ENCODE peak calls at places on chromosomes 4 and X, in ten cellular contexts. B is A549, Z is H9, E is neural progenitor cell, T is PC-9, L is OCI-LY7, H is astrocyte, S is mesenchymal stem cell, D is GM23338, I is MM.1S. U is an unnamed sample.

GRCh38 chr4:142660728-142661127 is 185.4 kb downstream of the INPP4B start:
- DNase-seq in B (no peak), Z (peak), E (no peak), T (no peak), L (no peak), H (no peak), S (no peak), D (peak), I (no peak), U (no peak)

GRCh38 chrX:27893211-27893610 is 85.4 kb downstream of the MAGEB10 start:
- DNase-seq in B (no peak), Z (no peak), E (no peak), T (no peak), L (no peak), H (no peak), S (no peak), D (no peak), I (no peak), U (no peak)

GRCh38 chr4:85029453-85029852 is 63.0 kb upstream of the WDFY3 start:
- DNase-seq in B (no peak), Z (no peak), E (no peak), T (no peak), L (no peak), H (no peak), S (no peak), D (no peak), I (no peak), U (no peak)

GRCh38 chrX:154890990-154891639 is 5.0 kb downstream of the F8A1 start:
- DNase-seq in B (no peak), Z (no peak), E (no peak), T (no peak), L (no peak), H (no peak), S (no peak), D (no peak), I (no peak), U (no peak)

GRCh38 chr4:77994194-77994721 is 62.9 kb upstream of the FRAS1 start:
- DNase-seq in B (peak), Z (peak), E (peak), T (no peak), L (peak), H (peak), S (peak), D (peak), I (peak), U (peak)

GRCh38 chr4:188297873-188298272 is 158.6 kb downstream of the TRIML1 start:
- DNase-seq in B (no peak), Z (no peak), E (no peak), T (no peak), L (no peak), H (no peak), S (peak), D (no peak), I (no peak), U (no peak)

GRCh38 chr4:183504930-183505555 is at the start of gene ING2:
- DNase-seq in B (peak), Z (no peak), E (peak), T (peak), L (no peak), H (peak), S (peak), D (peak), I (peak), U (no peak)

GRCh38 chr4:118086334-118086733 is 52.0 kb downstream of the NDST3 start:
- DNase-seq in B (no peak), Z (no peak), E (no peak), T (peak), L (no peak), H (peak), S (peak), D (peak), I (no peak), U (no peak)

GRCh38 chr4:154399259-154399974 is 92.2 kb downstream of the DCHS2 start:
- DNase-seq in B (peak), Z (no peak), E (peak), T (no peak), L (no peak), H (no peak), S (peak), D (peak), I (no peak), U (no peak)

GRCh38 chr4:74486905-74487304 is 42.0 kb downstream of the AREG start:
- DNase-seq in B (no peak), Z (no peak), E (no peak), T (no peak), L (no peak), H (no peak), S (no peak), D (no peak), I (no peak), U (no peak)

GRCh38 chrX:147846676-147847075 is 65.0 kb upstream of the FMR1 start:
- DNase-seq in B (no peak), Z (no peak), E (no peak), T (no peak), L (no peak), H (no peak), S (no peak), D (no peak), I (no peak), U (no peak)

GRCh38 chr4:26721685-26722084 is 137.8 kb downstream of the TBC1D19 start:
- DNase-seq in B (no peak), Z (no peak), E (no peak), T (no peak), L (no peak), H (no peak), S (no peak), D (no peak), I (no peak), U (no peak)

GRCh38 chr4:184384810-184385557 is 89.4 kb downstream of the IRF2 start:
- DNase-seq in B (no peak), Z (peak), E (peak), T (no peak), L (peak), H (no peak), S (no peak), D (peak), I (peak), U (no peak)

GRCh38 chrX:69096963-69097362 is 68.3 kb downstream of the PJA1 start:
- DNase-seq in B (no peak), Z (no peak), E (no peak), T (no peak), L (no peak), H (no peak), S (no peak), D (no peak), I (no peak), U (no peak)

GRCh38 chr4:71607780-71608673 is 175.9 kb downstream of the GC start:
- DNase-seq in B (peak), Z (no peak), E (no peak), T (peak), L (no peak), H (peak), S (peak), D (no peak), I (no peak), U (no peak)

GRCh38 chrX:68719904-68720614 is 72.6 kb downstream of the STARD8 start:
- DNase-seq in B (peak), Z (no peak), E (peak), T (no peak), L (no peak), H (no peak), S (peak), D (peak), I (peak), U (no peak)

GRCh38 chr4:151582098-151582497 is 173.1 kb downstream of the FHIP1A start:
- DNase-seq in B (no peak), Z (no peak), E (no peak), T (no peak), L (no peak), H (no peak), S (no peak), D (no peak), I (no peak), U (no peak)

GRCh38 chrX:123173833-123174232 is 10.2 kb upstream of the GRIA3 start:
- DNase-seq in B (peak), Z (no peak), E (peak), T (no peak), L (peak), H (no peak), S (no peak), D (peak), I (peak), U (no peak)

GRCh38 chrX:9340619-9341304 is 124.1 kb upstream of the TBL1X start:
- DNase-seq in B (no peak), Z (peak), E (peak), T (no peak), L (peak), H (peak), S (peak), D (peak), I (peak), U (peak)

GRCh38 chr4:5960197-5960880 is 57.9 kb downstream of the C4orf50 start:
- DNase-seq in B (no peak), Z (no peak), E (no peak), T (no peak), L (no peak), H (no peak), S (no peak), D (no peak), I (no peak), U (no peak)

GRCh38 chr4:117983541-117984451 is 50.5 kb upstream of the NDST3 start:
- DNase-seq in B (no peak), Z (no peak), E (no peak), T (no peak), L (no peak), H (peak), S (peak), D (no peak), I (no peak), U (peak)

GRCh38 chr4:133157460-133158160 is 8.5 kb downstream of the PCDH10 start:
- DNase-seq in B (no peak), Z (no peak), E (no peak), T (no peak), L (no peak), H (no peak), S (no peak), D (no peak), I (no peak), U (peak)
- H3K4me2 ChIP-seq in B (no peak), Z (no peak), E (no peak), T (no peak), L (no peak), H (peak), S (no peak), D (no peak), I (no peak), U (peak)

DNA sequence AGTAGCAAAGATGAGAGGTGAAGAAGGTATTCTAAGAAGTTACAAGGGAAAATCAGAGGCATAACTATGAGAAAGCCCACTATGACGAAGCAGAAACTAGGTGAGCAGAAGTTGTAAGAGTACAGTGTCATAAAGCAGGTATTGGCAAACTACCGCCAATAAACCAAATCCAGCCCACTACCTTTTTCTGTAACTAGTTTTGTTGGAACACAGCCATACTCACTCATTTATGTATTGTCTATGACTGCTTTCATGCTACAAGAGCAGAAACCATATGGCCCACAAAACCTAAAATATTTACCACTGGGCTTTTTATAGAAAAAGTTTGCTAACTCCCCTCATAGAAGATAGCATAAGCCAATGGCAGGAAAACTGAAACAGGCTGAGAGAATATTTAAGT is 31.8 kb upstream of the ZCCHC13 start:
- DNase-seq in B (no peak), Z (no peak), E (no peak), T (no peak), L (no peak), H (no peak), S (no peak), D (no peak), I (no peak), U (no peak)
- H3K27ac ChIP-seq in B (no peak), Z (no peak), E (no peak), T (no peak), L (no peak), H (no peak), S (no peak), D (peak), I (no peak), U (no peak)

GRCh38 chr4:76831475-76832390 is 66.2 kb downstream of the SOWAHB start:
- DNase-seq in B (no peak), Z (no peak), E (no peak), T (no peak), L (no peak), H (no peak), S (peak), D (no peak), I (no peak), U (no peak)
- H3K4me2 ChIP-seq in B (peak), Z (no peak), E (peak), T (peak), L (no peak), H (peak), S (no peak), D (no peak), I (no peak), U (no peak)

DNA sequence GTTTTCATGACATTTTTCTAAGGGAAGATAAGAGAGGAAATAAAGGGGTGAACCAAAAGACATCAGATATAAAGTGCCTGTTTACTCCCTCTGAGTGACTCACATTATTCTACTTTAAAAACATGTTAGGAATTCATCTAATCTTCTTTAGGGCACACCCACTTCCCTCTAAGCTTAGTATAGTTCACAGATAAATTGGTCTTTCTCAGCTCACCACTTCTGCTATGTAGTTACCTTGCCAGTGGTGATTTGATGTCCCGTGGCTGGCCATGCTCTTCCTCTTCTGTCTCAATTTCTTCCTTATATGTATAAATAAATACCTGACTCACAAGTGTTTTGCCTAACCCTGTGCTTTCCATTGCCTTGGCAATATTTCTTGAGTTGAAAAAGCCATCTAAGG is 96.8 kb downstream of the PDLIM5 start:
- DNase-seq in B (peak), Z (no peak), E (peak), T (peak), L (no peak), H (peak), S (peak), D (peak), I (no peak), U (no peak)
- H3K27ac ChIP-seq in B (peak), Z (no peak), E (peak), T (peak), L (no peak), H (peak), S (peak), D (no peak), I (no peak), U (no peak)

GRCh38 chrX:39818071-39818470 is 279.7 kb downstream of the BCOR start:
- DNase-seq in B (no peak), Z (no peak), E (no peak), T (no peak), L (no peak), H (no peak), S (no peak), D (no peak), I (no peak), U (no peak)
- H3K4me2 ChIP-seq in B (no peak), Z (no peak), E (no peak), T (no peak), L (no peak), H (no peak), S (no peak), D (peak), I (no peak), U (no peak)

GRCh38 chr4:125315571-125316390 is 1.0 kb downstream of the FAT4 start:
- DNase-seq in B (peak), Z (peak), E (peak), T (no peak), L (no peak), H (peak), S (peak), D (peak), I (peak), U (no peak)

GRCh38 chr4:125311503-125311902 is 3.3 kb upstream of the FAT4 start:
- DNase-seq in B (no peak), Z (no peak), E (no peak), T (no peak), L (no peak), H (no peak), S (no peak), D (no peak), I (no peak), U (no peak)

GRCh38 chr4:125314676-125315570 is at the start of gene FAT4:
- DNase-seq in B (peak), Z (peak), E (peak), T (peak), L (no peak), H (peak), S (peak), D (peak), I (peak), U (no peak)

GRCh38 chr4:125313989-125314602 is 659 bp upstream of the FAT4 start:
- DNase-seq in B (no peak), Z (no peak), E (peak), T (no peak), L (no peak), H (no peak), S (no peak), D (peak), I (no peak), U (no peak)

GRCh38 chr4:125313497-125313896 is 1.3 kb upstream of the FAT4 start:
- DNase-seq in B (peak), Z (peak), E (peak), T (peak), L (peak), H (peak), S (peak), D (peak), I (peak), U (peak)
- H3K27ac ChIP-seq in B (no peak), Z (no peak), E (peak), T (no peak), L (no peak), H (no peak), S (no peak), D (no peak), I (no peak), U (no peak)

DNA sequence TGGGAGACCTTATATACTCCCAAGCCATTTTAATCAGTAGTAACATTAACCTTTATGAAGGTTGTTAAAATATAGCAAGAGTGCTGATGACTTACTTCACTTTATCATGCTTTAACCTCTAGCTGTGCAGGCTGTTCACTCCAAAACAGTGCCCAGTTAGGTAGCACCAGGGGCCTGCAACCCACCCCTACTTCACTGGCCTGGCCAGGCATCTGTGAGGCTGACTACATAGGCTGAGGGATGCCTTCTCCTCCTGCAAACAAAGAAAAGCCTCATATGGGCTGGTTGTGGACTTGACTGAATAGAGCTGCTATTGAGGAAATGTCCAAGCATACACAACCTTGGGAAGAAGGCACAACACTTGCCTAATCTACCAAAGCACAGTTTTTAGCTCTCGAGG is 172.8 kb downstream of the SHROOM3 start:
- DNase-seq in B (no peak), Z (no peak), E (no peak), T (no peak), L (no peak), H (no peak), S (no peak), D (no peak), I (no peak), U (no peak)
- H3K4me2 ChIP-seq in B (no peak), Z (no peak), E (no peak), T (no peak), L (no peak), H (peak), S (no peak), D (peak), I (peak), U (no peak)

GRCh38 chr4:2255501-2256155 is 6.3 kb downstream of the MXD4 start:
- DNase-seq in B (no peak), Z (peak), E (no peak), T (no peak), L (no peak), H (peak), S (no peak), D (peak), I (no peak), U (peak)

GRCh38 chr4:2256156-2256731 is 5.7 kb downstream of the MXD4 start:
- DNase-seq in B (no peak), Z (no peak), E (no peak), T (no peak), L (no peak), H (no peak), S (no peak), D (no peak), I (no peak), U (peak)

GRCh38 chr4:2258091-2259035 is 3.5 kb downstream of the MXD4 start:
- DNase-seq in B (no peak), Z (no peak), E (no peak), T (no peak), L (no peak), H (no peak), S (no peak), D (no peak), I (no peak), U (no peak)

GRCh38 chr4:2257361-2258001 is 4.4 kb downstream of the MXD4 start:
- DNase-seq in B (no peak), Z (no peak), E (no peak), T (no peak), L (no peak), H (no peak), S (no peak), D (no peak), I (no peak), U (peak)

DNA sequence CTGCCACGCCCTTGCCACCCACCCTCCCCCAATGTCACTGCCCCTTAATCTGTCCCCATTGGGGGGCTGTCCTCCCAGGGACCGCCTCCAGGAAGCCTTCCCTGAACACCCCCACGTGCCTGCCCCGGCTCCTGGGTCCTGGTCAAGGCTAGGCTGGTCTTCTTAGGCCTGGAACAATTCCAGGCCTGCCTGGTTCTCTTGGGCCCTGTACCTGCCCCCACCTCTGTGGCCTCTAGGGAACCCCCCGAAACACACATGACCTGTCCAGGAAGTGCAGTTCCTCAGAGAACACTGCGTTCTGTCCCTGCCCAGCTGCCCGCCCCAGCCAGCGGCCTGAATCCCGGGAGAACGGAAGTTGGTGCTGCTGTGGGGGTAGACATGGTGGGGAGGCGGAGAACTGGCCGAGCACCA is 5.1 kb downstream of the MXD4 start:
- DNase-seq in B (no peak), Z (no peak), E (no peak), T (no peak), L (no peak), H (no peak), S (no peak), D (no peak), I (no peak), U (peak)
- H3K27ac ChIP-seq in B (no peak), Z (no peak), E (no peak), T (no peak), L (no peak), H (no peak), S (no peak), D (no peak), I (no peak), U (no peak)

U was measured in DND-41.